ENCODE peak calls at places on chromosomes 2 and 18, in seven cellular contexts. M is activated T-cell treated with anti-CD3 and anti-CD28 coated beads for 24 hours, G is SIG-M5, I is right lobe of liver, B is T-helper 1 cell, T is nucleus accumbens, R is GM04504. L is an unnamed sample.

GRCh38 chr2:201797175-201797840 is 9.0 kb upstream of the CDK15 start:
- DNase-seq in M (no peak), R (peak), I (no peak), B (no peak), T (no peak), G (no peak), L (no peak)

GRCh38 chr2:8590940-8591339 is 90.9 kb upstream of the ID2 start:
- DNase-seq in G (no peak), T (no peak), R (no peak), B (no peak), I (no peak), M (no peak), L (no peak)

GRCh38 chr2:173884403-173884802 is 80.8 kb downstream of the SP3 start:
- DNase-seq in G (no peak), M (no peak), R (peak), T (no peak), I (peak), B (no peak), L (no peak)

GRCh38 chr18:3261393-3262233 is at the start of gene MYL12B:
- DNase-seq in I (peak), T (peak), M (peak), G (no peak), R (peak), B (peak), L (peak)

GRCh38 chr2:177799531-177799930 is 273.0 kb downstream of the PDE11A start:
- DNase-seq in T (no peak), R (no peak), M (no peak), B (no peak), I (no peak), G (no peak), L (no peak)

GRCh38 chr18:23337599-23338444 is 115.3 kb upstream of the RIOK3 start:
- DNase-seq in I (no peak), B (no peak), T (no peak), G (no peak), R (no peak), M (no peak), L (no peak)

GRCh38 chr2:22355816-22356433 is 1029.1 kb upstream of the KLHL29 start:
- DNase-seq in R (no peak), G (no peak), T (peak), M (peak), B (no peak), I (peak), L (peak)

GRCh38 chr18:33560686-33561370 is 17.2 kb upstream of the ASXL3 start:
- DNase-seq in R (no peak), I (no peak), G (no peak), T (no peak), B (no peak), M (no peak), L (no peak)

GRCh38 chr2:19353721-19354050 is 4.7 kb downstream of the OSR1 start:
- DNase-seq in B (no peak), T (no peak), G (no peak), R (no peak), I (no peak), M (no peak), L (no peak)

GRCh38 chr2:204065571-204065970 is 129.0 kb downstream of the ICOS start:
- DNase-seq in G (no peak), B (no peak), M (no peak), R (no peak), I (no peak), T (no peak), L (no peak)

GRCh38 chr18:1488957-1489356 is 584.3 kb downstream of the ADCYAP1 start:
- DNase-seq in I (no peak), M (no peak), G (no peak), R (no peak), B (no peak), T (no peak), L (no peak)

GRCh38 chr2:134664051-134664450 is 54.7 kb downstream of the TMEM163 start:
- DNase-seq in R (no peak), T (no peak), M (no peak), I (no peak), B (no peak), G (no peak), L (no peak)

GRCh38 chr2:37653093-37653492 is 18.3 kb downstream of the CDC42EP3 start:
- DNase-seq in R (no peak), B (no peak), G (no peak), I (no peak), M (no peak), T (no peak), L (no peak)

GRCh38 chr2:134375935-134376334 is 122.1 kb downstream of the MGAT5 start:
- DNase-seq in R (peak), B (no peak), G (no peak), M (no peak), I (peak), T (peak), L (peak)

GRCh38 chr2:126935774-126936173 is 37.1 kb downstream of the TEX51 start:
- DNase-seq in B (no peak), G (no peak), R (no peak), M (no peak), T (no peak), I (no peak), L (no peak)

GRCh38 chr2:220703279-220703678 is 868.8 kb downstream of the EPHA4 start:
- DNase-seq in G (no peak), R (no peak), I (no peak), T (no peak), B (no peak), M (no peak), L (no peak)

GRCh38 chr2:239259603-239260298 is 141.1 kb downstream of the HDAC4 start:
- DNase-seq in B (no peak), M (no peak), G (peak), T (no peak), R (no peak), I (no peak), L (no peak)

GRCh38 chr2:27308359-27308875 is at the start of gene UCN:
- DNase-seq in M (no peak), T (no peak), B (no peak), I (no peak), G (no peak), R (no peak), L (no peak)

GRCh38 chr2:31467426-31467825 is 52.9 kb upstream of the XDH start:
- DNase-seq in R (no peak), I (no peak), G (no peak), M (no peak), B (no peak), T (no peak), L (peak)

GRCh38 chr2:67854103-67854502 is 208.7 kb downstream of the C1D start:
- DNase-seq in T (no peak), I (no peak), R (no peak), G (no peak), B (no peak), M (no peak), L (no peak)